ENCODE peak calls at places on chromosomes 6 and 20, in four cellular contexts. One of them, this sample, is unnamed.

GRCh38 chr6:53464942-53465460 is 79.9 kb downstream of the GCLC start:
- ATAC-seq in activated CD4-positive, alpha-beta T cell treated with anti-CD3 and anti-CD28 coated beads for 36 hours: no peak
- ATAC-seq in mucosa of descending colon: peak
- ATAC-seq in activated T-cell treated with anti-CD3 and anti-CD28 coated beads, Interleukin-2, amount 50 U/mL, for 72 hours: no peak
- ATAC-seq in this sample: no peak

GRCh38 chr6:137492771-137493217 is 1.4 kb downstream of the OLIG3 start:
- ATAC-seq in activated CD4-positive, alpha-beta T cell treated with anti-CD3 and anti-CD28 coated beads for 36 hours: no peak
- ATAC-seq in activated T-cell treated with anti-CD3 and anti-CD28 coated beads, Interleukin-2, amount 50 U/mL, for 72 hours: no peak
- ATAC-seq in mucosa of descending colon: no peak
- ATAC-seq in this sample: no peak

GRCh38 chr20:58100731-58101356 is 127.6 kb downstream of the ANKRD60 start:
- ATAC-seq in mucosa of descending colon: no peak
- ATAC-seq in activated T-cell treated with anti-CD3 and anti-CD28 coated beads, Interleukin-2, amount 50 U/mL, for 72 hours: no peak
- ATAC-seq in activated CD4-positive, alpha-beta T cell treated with anti-CD3 and anti-CD28 coated beads for 36 hours: no peak
- ATAC-seq in this sample: no peak

GRCh38 chr20:51462566-51463276 is 79.8 kb downstream of the NFATC2 start:
- ATAC-seq in activated T-cell treated with anti-CD3 and anti-CD28 coated beads, Interleukin-2, amount 50 U/mL, for 72 hours: no peak
- ATAC-seq in mucosa of descending colon: peak
- ATAC-seq in activated CD4-positive, alpha-beta T cell treated with anti-CD3 and anti-CD28 coated beads for 36 hours: no peak
- ATAC-seq in this sample: no peak

GRCh38 chr6:52233975-52234823 is 10.1 kb downstream of the IL17F start:
- ATAC-seq in activated CD4-positive, alpha-beta T cell treated with anti-CD3 and anti-CD28 coated beads for 36 hours: peak
- ATAC-seq in activated T-cell treated with anti-CD3 and anti-CD28 coated beads, Interleukin-2, amount 50 U/mL, for 72 hours: peak
- ATAC-seq in mucosa of descending colon: peak
- ATAC-seq in this sample: peak

GRCh38 chr20:36086767-36087166 is 67.8 kb upstream of the EPB41L1 start:
- ATAC-seq in activated CD4-positive, alpha-beta T cell treated with anti-CD3 and anti-CD28 coated beads for 36 hours: no peak
- ATAC-seq in mucosa of descending colon: peak
- ATAC-seq in activated T-cell treated with anti-CD3 and anti-CD28 coated beads, Interleukin-2, amount 50 U/mL, for 72 hours: no peak
- ATAC-seq in this sample: no peak

GRCh38 chr20:8454137-8454712 is 322.2 kb downstream of the PLCB1 start:
- ATAC-seq in activated T-cell treated with anti-CD3 and anti-CD28 coated beads, Interleukin-2, amount 50 U/mL, for 72 hours: peak
- ATAC-seq in activated CD4-positive, alpha-beta T cell treated with anti-CD3 and anti-CD28 coated beads for 36 hours: peak
- ATAC-seq in mucosa of descending colon: no peak
- ATAC-seq in this sample: peak

GRCh38 chr6:156867121-156867520 is 89.9 kb downstream of the ARID1B start:
- ATAC-seq in activated CD4-positive, alpha-beta T cell treated with anti-CD3 and anti-CD28 coated beads for 36 hours: no peak
- ATAC-seq in mucosa of descending colon: no peak
- ATAC-seq in activated T-cell treated with anti-CD3 and anti-CD28 coated beads, Interleukin-2, amount 50 U/mL, for 72 hours: no peak
- ATAC-seq in this sample: no peak

GRCh38 chr6:40978687-40979289 is 60.2 kb downstream of the UNC5CL start:
- ATAC-seq in activated CD4-positive, alpha-beta T cell treated with anti-CD3 and anti-CD28 coated beads for 36 hours: no peak
- ATAC-seq in activated T-cell treated with anti-CD3 and anti-CD28 coated beads, Interleukin-2, amount 50 U/mL, for 72 hours: no peak
- ATAC-seq in mucosa of descending colon: no peak
- ATAC-seq in this sample: no peak

GRCh38 chr6:136225496-136225895 is 24.6 kb downstream of the MTFR2 start:
- ATAC-seq in mucosa of descending colon: no peak
- ATAC-seq in activated CD4-positive, alpha-beta T cell treated with anti-CD3 and anti-CD28 coated beads for 36 hours: no peak
- ATAC-seq in activated T-cell treated with anti-CD3 and anti-CD28 coated beads, Interleukin-2, amount 50 U/mL, for 72 hours: peak
- ATAC-seq in this sample: peak

GRCh38 chr6:119161450-119161849 is 83.0 kb upstream of the FAM184A start:
- ATAC-seq in mucosa of descending colon: no peak
- ATAC-seq in activated CD4-positive, alpha-beta T cell treated with anti-CD3 and anti-CD28 coated beads for 36 hours: no peak
- ATAC-seq in activated T-cell treated with anti-CD3 and anti-CD28 coated beads, Interleukin-2, amount 50 U/mL, for 72 hours: no peak
- ATAC-seq in this sample: no peak

GRCh38 chr20:10955166-10955565 is 281.4 kb upstream of the JAG1 start:
- ATAC-seq in mucosa of descending colon: no peak
- ATAC-seq in activated CD4-positive, alpha-beta T cell treated with anti-CD3 and anti-CD28 coated beads for 36 hours: no peak
- ATAC-seq in activated T-cell treated with anti-CD3 and anti-CD28 coated beads, Interleukin-2, amount 50 U/mL, for 72 hours: no peak
- ATAC-seq in this sample: no peak

This sample was measured in activated CD4-positive, CD25-positive, alpha-beta regulatory T cell treated with anti-CD3 and anti-CD28 coated beads, Interleukin-2, amount 50 U/mL, for 24 hours.